ENCODE peak calls at places on chromosome 16, in eight cellular contexts. N, C, K, Z, B, U, O and Y are unnamed samples.
A peak's percentile ranks its signal among the peaks of the same experiment; 100 is the strongest.

GRCh38 chr16:88705076-88705684 is 1.0 kb downstream of the RNF166 start:
- DNase-seq in N (no peak), C (no peak), K (no peak), Z (peak; percentile 44), B (no peak), U (no peak), O (peak; percentile 53), Y (no peak)

GRCh38 chr16:64950262-64950661 is 171.6 kb downstream of the CDH11 start:
- DNase-seq in N (no peak), C (peak; percentile 61), K (no peak), Z (no peak), B (no peak), U (no peak), O (no peak), Y (no peak)

GRCh38 chr16:81697321-81697885 is 81.7 kb upstream of the PLCG2 start:
- DNase-seq in N (no peak), C (peak; percentile 81), K (peak; percentile 55), Z (peak; percentile 68), B (no peak), U (peak; percentile 51), O (peak; percentile 58), Y (peak; percentile 79)

GRCh38 chr16:88744520-88744835 is 38.2 kb downstream of the CTU2 start:
- DNase-seq in N (no peak), C (no peak), K (no peak), Z (no peak), B (no peak), U (no peak), O (no peak), Y (no peak)

GRCh38 chr16:4323845-4324478 is 8.1 kb downstream of the GLIS2 start:
- DNase-seq in N (peak; percentile 84), C (peak; percentile 87), K (peak; percentile 70), Z (peak; percentile 40), B (no peak), U (no peak), O (peak; percentile 67), Y (no peak)

GRCh38 chr16:963913-964695 is 6.7 kb downstream of the LMF1 start:
- DNase-seq in N (no peak), C (no peak), K (no peak), Z (peak; percentile 33), B (no peak), U (peak; percentile 7), O (no peak), Y (no peak)

GRCh38 chr16:50814043-50814442 is 72.2 kb downstream of the CYLD start:
- DNase-seq in N (no peak), C (no peak), K (no peak), Z (no peak), B (no peak), U (no peak), O (no peak), Y (no peak)

GRCh38 chr16:87506423-87507350 is 13.9 kb upstream of the ZCCHC14 start:
- DNase-seq in N (no peak), C (no peak), K (no peak), Z (no peak), B (no peak), U (no peak), O (peak; percentile 27), Y (no peak)

GRCh38 chr16:47970291-47970931 is 185.4 kb downstream of the ABCC12 start:
- DNase-seq in N (no peak), C (peak; percentile 90), K (no peak), Z (no peak), B (no peak), U (peak; percentile 65), O (no peak), Y (no peak)

GRCh38 chr16:81945665-81946064 is 65.6 kb downstream of the SDR42E1 start:
- DNase-seq in N (no peak), C (no peak), K (no peak), Z (no peak), B (no peak), U (no peak), O (no peak), Y (no peak)

GRCh38 chr16:75416904-75417565 is 16.3 kb downstream of the CFDP1 start:
- DNase-seq in N (no peak), C (no peak), K (no peak), Z (no peak), B (no peak), U (no peak), O (no peak), Y (no peak)
- H3K4me1 ChIP-seq in N (peaks cover 10% of the 10 kb centered on the region), C (peaks cover 31% of the 10 kb centered on the region), K (peaks cover 2% of the 10 kb centered on the region), Z (peaks cover 19% of the 10 kb centered on the region), B (peaks cover 13% of the 10 kb centered on the region), U (peaks cover 11% of the 10 kb centered on the region), O (peaks cover 18% of the 10 kb centered on the region), Y (no peaks in the 10 kb centered on the region)

GRCh38 chr16:72066747-72067146 is 3.7 kb downstream of the HPR start:
- DNase-seq in N (no peak), C (peak; percentile 77), K (no peak), Z (no peak), B (no peak), U (peak; percentile 42), O (peak; percentile 37), Y (no peak)
- TF ChIP-seq CTCF in N (no peak), C (peak; percentile 69), K (peak; percentile 61), Z (peak; percentile 36), B (peak; percentile 43), U (peak; percentile 65), O (peak; percentile 62), Y (no peak)

GRCh38 chr16:11562941-11563340 is 23.8 kb downstream of the LITAF start:
- DNase-seq in N (no peak), C (no peak), K (no peak), Z (no peak), B (no peak), U (no peak), O (no peak), Y (no peak)
- H3K4me1 ChIP-seq in N (peaks cover 9% of the 10 kb centered on the region), C (peaks cover 39% of the 10 kb centered on the region), K (peaks cover 3% of the 10 kb centered on the region), Z (peaks cover 39% of the 10 kb centered on the region), B (peaks cover 40% of the 10 kb centered on the region), U (no peaks in the 10 kb centered on the region), O (no peaks in the 10 kb centered on the region), Y (peaks cover 20% of the 10 kb centered on the region)

DNA sequence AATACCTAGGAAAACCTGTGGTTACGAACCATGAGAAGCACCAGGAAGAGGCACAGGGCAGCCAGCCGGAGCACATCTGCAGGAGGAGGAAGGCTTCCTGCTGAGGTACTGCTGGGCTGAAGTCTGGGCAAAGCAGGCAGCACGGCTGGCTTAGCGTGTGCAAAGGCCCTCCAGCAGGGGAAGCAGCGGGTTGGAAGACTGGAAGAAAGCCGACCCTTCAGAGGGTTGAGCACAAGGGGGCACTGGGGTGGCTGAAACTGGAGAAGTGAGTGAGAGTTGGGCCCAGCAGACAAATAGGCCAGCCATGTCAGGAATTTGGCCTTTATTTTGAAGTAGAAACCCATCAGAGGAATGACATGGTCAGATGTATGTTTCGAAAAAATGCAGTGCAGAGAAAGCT is 12.1 kb upstream of the HSD3B7 start:
- DNase-seq in N (no peak), C (peak; percentile 54), K (no peak), Z (no peak), B (no peak), U (no peak), O (no peak), Y (no peak)
- TF ChIP-seq CTCF in N (no peak), C (no peak), K (no peak), Z (no peak), B (no peak), U (no peak), O (no peak), Y (no peak)

DNA sequence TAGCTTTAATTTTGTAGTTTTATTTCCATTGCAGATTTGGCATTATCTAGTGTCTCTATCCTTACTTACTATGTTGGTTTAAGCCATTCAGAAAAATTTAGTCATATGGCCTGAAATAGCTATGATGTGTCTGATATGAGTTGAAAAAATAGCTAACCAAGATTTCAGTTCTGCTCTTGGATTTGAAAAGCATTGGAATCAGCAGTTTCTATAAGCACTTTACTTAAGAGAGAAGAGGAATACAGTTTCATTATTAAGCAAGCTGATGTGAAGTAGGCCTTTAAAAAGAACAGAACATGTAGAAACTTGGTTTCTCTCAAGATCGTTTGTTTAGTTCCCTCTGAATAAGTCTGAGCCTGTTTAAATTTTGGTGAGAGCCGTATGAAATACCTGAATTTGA is 25.9 kb downstream of the LPCAT2 start:
- DNase-seq in N (no peak), C (no peak), K (no peak), Z (no peak), B (no peak), U (no peak), O (no peak), Y (no peak)
- H3K4me1 ChIP-seq in N (no peaks in the 10 kb centered on the region), C (peaks cover 5% of the 10 kb centered on the region), K (no peaks in the 10 kb centered on the region), Z (no peaks in the 10 kb centered on the region), B (peaks cover 14% of the 10 kb centered on the region), U (peaks cover 8% of the 10 kb centered on the region), O (no peaks in the 10 kb centered on the region), Y (no peaks in the 10 kb centered on the region)

GRCh38 chr16:49281843-49282642 is 405 bp upstream of the CBLN1 start:
- DNase-seq in N (peak; percentile 79), C (peak; percentile 97), K (peak; percentile 87), Z (peak; percentile 91), B (no peak), U (peak; percentile 46), O (peak; percentile 75), Y (peak; percentile 85)
- TF ChIP-seq CTCF in N (no peak), C (peak; percentile 65), K (peak; percentile 18), Z (peak; percentile 48), B (no peak), U (no peak), O (no peak), Y (no peak)

GRCh38 chr16:89934611-89935553 is 11.7 kb downstream of the TUBB3 start:
- DNase-seq in N (no peak), C (no peak), K (no peak), Z (no peak), B (no peak), U (no peak), O (no peak), Y (no peak)
- H3K4me1 ChIP-seq in N (no peaks in the 10 kb centered on the region), C (no peaks in the 10 kb centered on the region), K (no peaks in the 10 kb centered on the region), Z (no peaks in the 10 kb centered on the region), B (no peaks in the 10 kb centered on the region), U (no peaks in the 10 kb centered on the region), O (no peaks in the 10 kb centered on the region), Y (no peaks in the 10 kb centered on the region)

GRCh38 chr16:9219811-9220210 is 128.4 kb downstream of the HAPSTR1 start:
- DNase-seq in N (no peak), C (no peak), K (no peak), Z (no peak), B (no peak), U (no peak), O (no peak), Y (no peak)

GRCh38 chr16:9226924-9227323 is 135.5 kb downstream of the HAPSTR1 start:
- DNase-seq in N (no peak), C (no peak), K (no peak), Z (no peak), B (no peak), U (no peak), O (no peak), Y (no peak)

DNA sequence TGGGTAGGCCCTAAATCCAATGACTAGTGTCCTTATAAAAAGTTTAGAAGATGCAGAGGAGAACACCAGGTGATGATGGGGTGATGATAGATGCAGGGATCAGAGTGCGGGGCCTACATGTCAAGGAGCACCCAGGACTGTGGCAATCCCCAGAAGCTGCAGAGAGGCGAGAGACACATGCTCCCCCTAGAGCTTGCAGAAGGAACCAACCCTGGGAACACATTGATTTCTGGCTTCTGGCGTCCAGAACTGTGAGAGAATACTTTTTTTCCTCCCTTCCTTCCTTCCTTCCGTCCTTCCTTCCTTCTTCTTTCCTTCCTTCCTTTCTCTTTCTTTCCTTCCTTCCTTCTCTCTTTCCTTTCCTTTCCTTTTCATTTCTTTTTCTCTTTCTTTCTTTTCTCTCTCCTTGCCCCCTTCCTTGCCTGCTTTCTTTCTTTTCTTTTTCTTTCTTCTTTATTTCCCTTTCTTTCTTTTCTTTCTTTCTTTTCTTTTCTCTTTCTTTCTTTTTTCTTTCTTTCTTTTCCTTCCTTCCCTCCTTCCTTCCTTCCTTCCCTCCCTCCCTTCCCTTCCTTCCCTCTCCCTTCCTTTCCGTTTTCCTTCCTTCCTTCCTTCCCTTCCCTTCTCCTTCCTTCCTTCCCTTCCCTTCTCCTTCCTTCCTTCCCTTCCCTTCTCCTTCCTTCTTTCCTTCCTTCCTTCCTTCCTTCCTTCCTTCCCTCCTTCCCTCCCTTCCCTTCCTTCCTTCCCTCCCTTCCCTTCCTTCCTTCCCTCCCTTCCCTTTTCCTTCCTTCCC is 134.3 kb downstream of the HAPSTR1 start:
- DNase-seq in N (no peak), C (peak; percentile 78), K (no peak), Z (no peak), B (no peak), U (peak; percentile 6), O (no peak), Y (no peak)
- TF ChIP-seq CTCF in N (no peak), C (peak; percentile 84), K (peak; percentile 23), Z (no peak), B (no peak), U (peak; percentile 37), O (no peak), Y (peak; percentile 16)